ENCODE peak calls at places on chromosome 17, in four cellular contexts. One of them, this sample, is unnamed.

GRCh38 chr17:40828454-40829039 is 6.1 kb upstream of the KRT10 start:
- DNase-seq in mesendoderm: no peak
- DNase-seq in stimulated activated CD4-positive, alpha-beta T cell treated with anti-CD3 and anti-CD28 coated beads, Interleukin-1b, Interleukin-23, amount 100 ng/mL, for 1 hour: no peak
- DNase-seq in non-pigmented ciliary epithelial cell: no peak
- DNase-seq in this sample: no peak

GRCh38 chr17:34464812-34465211 is 101.8 kb upstream of the CCL1 start:
- DNase-seq in mesendoderm: no peak
- DNase-seq in stimulated activated CD4-positive, alpha-beta T cell treated with anti-CD3 and anti-CD28 coated beads, Interleukin-1b, Interleukin-23, amount 100 ng/mL, for 1 hour: no peak
- DNase-seq in non-pigmented ciliary epithelial cell: no peak
- DNase-seq in this sample: no peak

GRCh38 chr17:70624208-70624607 is 454.9 kb downstream of the KCNJ2 start:
- DNase-seq in mesendoderm: no peak
- DNase-seq in stimulated activated CD4-positive, alpha-beta T cell treated with anti-CD3 and anti-CD28 coated beads, Interleukin-1b, Interleukin-23, amount 100 ng/mL, for 1 hour: no peak
- DNase-seq in non-pigmented ciliary epithelial cell: no peak
- DNase-seq in this sample: no peak

GRCh38 chr17:35866356-35866950 is 2.2 kb downstream of the HEATR9 start:
- DNase-seq in mesendoderm: no peak
- DNase-seq in stimulated activated CD4-positive, alpha-beta T cell treated with anti-CD3 and anti-CD28 coated beads, Interleukin-1b, Interleukin-23, amount 100 ng/mL, for 1 hour: no peak
- DNase-seq in non-pigmented ciliary epithelial cell: no peak
- DNase-seq in this sample: no peak

GRCh38 chr17:52209507-52209906 is 51.0 kb upstream of the CA10 start:
- DNase-seq in mesendoderm: no peak
- DNase-seq in stimulated activated CD4-positive, alpha-beta T cell treated with anti-CD3 and anti-CD28 coated beads, Interleukin-1b, Interleukin-23, amount 100 ng/mL, for 1 hour: no peak
- DNase-seq in non-pigmented ciliary epithelial cell: no peak
- DNase-seq in this sample: no peak

GRCh38 chr17:80824549-80825470 is 166.8 kb upstream of the CHMP6 start:
- DNase-seq in mesendoderm: no peak
- DNase-seq in stimulated activated CD4-positive, alpha-beta T cell treated with anti-CD3 and anti-CD28 coated beads, Interleukin-1b, Interleukin-23, amount 100 ng/mL, for 1 hour: no peak
- DNase-seq in non-pigmented ciliary epithelial cell: no peak
- DNase-seq in this sample: peak; percentile 48

GRCh38 chr17:47945080-47945479 is 3.7 kb downstream of the PNPO start:
- DNase-seq in mesendoderm: no peak
- DNase-seq in stimulated activated CD4-positive, alpha-beta T cell treated with anti-CD3 and anti-CD28 coated beads, Interleukin-1b, Interleukin-23, amount 100 ng/mL, for 1 hour: no peak
- DNase-seq in non-pigmented ciliary epithelial cell: no peak
- DNase-seq in this sample: no peak

GRCh38 chr17:1040216-1040600 is 43.3 kb downstream of the TIMM22 start:
- DNase-seq in mesendoderm: no peak
- DNase-seq in stimulated activated CD4-positive, alpha-beta T cell treated with anti-CD3 and anti-CD28 coated beads, Interleukin-1b, Interleukin-23, amount 100 ng/mL, for 1 hour: no peak
- DNase-seq in non-pigmented ciliary epithelial cell: no peak
- DNase-seq in this sample: no peak

GRCh38 chr17:68993112-68993511 is 37.9 kb upstream of the ABCA8 start:
- DNase-seq in mesendoderm: no peak
- DNase-seq in stimulated activated CD4-positive, alpha-beta T cell treated with anti-CD3 and anti-CD28 coated beads, Interleukin-1b, Interleukin-23, amount 100 ng/mL, for 1 hour: no peak
- DNase-seq in non-pigmented ciliary epithelial cell: no peak
- DNase-seq in this sample: no peak

GRCh38 chr17:81923302-81924260 is 4.0 kb downstream of the MAFG start:
- DNase-seq in mesendoderm: peak; percentile 97
- DNase-seq in stimulated activated CD4-positive, alpha-beta T cell treated with anti-CD3 and anti-CD28 coated beads, Interleukin-1b, Interleukin-23, amount 100 ng/mL, for 1 hour: no peak
- DNase-seq in non-pigmented ciliary epithelial cell: no peak
- DNase-seq in this sample: peak; percentile 87